ENCODE peak calls at places on chromosomes 11 and 22, in five cellular contexts. L is lower lobe of right lung, O is neural crest cell, R is GM20000, S is OCI-LY7. J is an unnamed sample.

GRCh38 chr11:106974831-106975230 is 43.4 kb downstream of the GUCY1A2 start:
- DNase-seq in R (no peak), L (no peak), O (no peak), S (no peak), J (no peak)

GRCh38 chr22:19149047-19149883 is 827 bp downstream of the GSC2 start:
- DNase-seq in L (no peak), S (no peak), O (no peak), R (peak; percentile 52), J (peak; percentile 82)

GRCh38 chr11:10418950-10419310 is 36.1 kb upstream of the AMPD3 start:
- DNase-seq in R (no peak), O (no peak), L (no peak), S (no peak), J (no peak)

GRCh38 chr22:31509041-31509440 is 12.7 kb downstream of the SFI1 start:
- DNase-seq in O (no peak), L (no peak), S (no peak), R (no peak), J (no peak)

GRCh38 chr11:19079643-19080440 is 19.3 kb upstream of the MRGPRX2 start:
- DNase-seq in O (no peak), S (no peak), R (no peak), L (no peak), J (no peak)

GRCh38 chr11:14972581-14973490 is 685 bp upstream of the CALCA start:
- DNase-seq in R (no peak), S (peak; percentile 6), O (no peak), L (no peak), J (peak; percentile 54)

GRCh38 chr11:65528819-65529350 is 4.0 kb downstream of the SCYL1 start:
- DNase-seq in R (no peak), O (no peak), L (no peak), S (no peak), J (no peak)

GRCh38 chr11:17415523-17416104 is 27.2 kb upstream of the KCNJ11 start:
- DNase-seq in L (peak; percentile 30), S (no peak), R (no peak), O (no peak), J (no peak)

GRCh38 chr22:47249370-47249928 is 487.0 kb downstream of the TBC1D22A start:
- DNase-seq in L (no peak), S (no peak), R (no peak), O (no peak), J (no peak)

GRCh38 chr11:110297726-110298297 is 1.4 kb upstream of the RDX start:
- DNase-seq in L (no peak), S (no peak), O (no peak), R (no peak), J (no peak)

GRCh38 chr11:19398772-19399542 is 158.2 kb upstream of the E2F8 start:
- DNase-seq in O (no peak), S (no peak), R (no peak), L (no peak), J (no peak)

GRCh38 chr22:29043906-29044575 is 17.6 kb downstream of the C22orf31 start:
- DNase-seq in S (no peak), L (no peak), O (no peak), R (no peak), J (no peak)

GRCh38 chr22:21698430-21699329 is 32.9 kb downstream of the PPIL2 start:
- DNase-seq in L (no peak), S (no peak), O (peak; percentile 44), R (no peak), J (no peak)

GRCh38 chr11:1160231-1161101 is 2.7 kb downstream of the MUC5AC start:
- DNase-seq in S (no peak), O (no peak), L (no peak), R (peak; percentile 25), J (no peak)

GRCh38 chr11:35365961-35366360 is 53.4 kb downstream of the SLC1A2 start:
- DNase-seq in O (no peak), R (no peak), L (no peak), S (no peak), J (no peak)

GRCh38 chr11:72048718-72049460 is 31.5 kb downstream of the NUMA1 start:
- DNase-seq in S (no peak), O (no peak), L (no peak), R (no peak), J (no peak)

GRCh38 chr22:24768537-24769374 is 5.8 kb downstream of the PIWIL3 start:
- DNase-seq in R (peak; percentile 44), L (peak; percentile 58), O (peak; percentile 51), S (peak; percentile 50), J (no peak)

GRCh38 chr11:57781529-57781943 is 19.9 kb downstream of the CTNND1 start:
- DNase-seq in L (peak; percentile 83), S (no peak), O (no peak), R (no peak), J (no peak)

GRCh38 chr11:70139785-70140410 is 61.8 kb downstream of the ANO1 start:
- DNase-seq in L (no peak), S (no peak), R (no peak), O (no peak), J (no peak)

GRCh38 chr11:43905788-43906187 is 25.2 kb downstream of the ALKBH3 start:
- DNase-seq in O (no peak), R (no peak), S (no peak), L (no peak), J (no peak)

DNA sequence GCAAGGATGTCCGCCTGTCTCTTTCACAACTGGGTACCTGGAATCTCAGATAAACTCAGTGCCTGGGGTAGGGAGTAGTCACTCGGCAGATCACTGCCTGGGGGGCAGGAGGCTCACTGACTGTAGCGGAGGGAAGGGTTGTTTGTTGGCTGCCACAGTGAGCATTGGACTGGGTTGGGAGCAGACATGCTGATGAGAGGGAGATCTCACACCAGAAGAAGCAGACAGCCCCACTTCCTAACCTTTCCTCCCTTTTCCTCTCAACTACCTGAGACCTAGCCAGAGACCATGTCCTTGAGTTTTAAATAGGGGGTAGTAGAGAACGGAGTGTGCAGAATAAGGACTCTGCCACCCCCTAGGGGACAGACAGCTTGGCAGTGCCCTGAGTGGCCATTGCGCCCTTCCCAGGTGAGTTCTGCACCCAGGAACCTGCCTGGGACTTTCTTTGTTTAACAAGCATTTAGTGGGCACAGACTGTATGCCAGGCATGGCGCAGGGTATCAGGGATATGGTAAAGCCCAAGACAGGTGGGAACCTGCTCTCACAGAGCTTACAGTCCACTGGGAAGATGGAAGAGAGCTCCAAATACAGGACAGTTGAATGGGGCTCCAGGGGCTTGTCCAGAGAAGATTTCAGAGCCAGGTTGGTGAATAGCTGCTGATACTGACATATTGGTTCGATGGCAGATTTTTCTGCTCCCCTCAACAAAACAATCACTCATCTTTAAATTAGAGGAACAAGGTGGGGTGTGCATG is 115.7 kb upstream of the NNMT start:
- DNase-seq in R (no peak), O (no peak), L (peak; percentile 75), S (peak; percentile 74), J (no peak)
- TF ChIP-seq CTCF in R (no peak), O (peak; percentile 33), L (peak; percentile 63), S (peak; percentile 84), J (peak; percentile 77)

GRCh38 chr22:17194213-17194612 is 25.0 kb downstream of the ADA2 start:
- DNase-seq in R (no peak), O (no peak), S (no peak), L (no peak), J (no peak)

GRCh38 chr22:17192186-17192585 is 27.0 kb downstream of the ADA2 start:
- DNase-seq in O (no peak), S (no peak), L (no peak), R (no peak), J (no peak)

GRCh38 chr22:17191163-17191562 is 28.1 kb downstream of the ADA2 start:
- DNase-seq in O (no peak), R (no peak), S (no peak), L (no peak), J (no peak)

DNA sequence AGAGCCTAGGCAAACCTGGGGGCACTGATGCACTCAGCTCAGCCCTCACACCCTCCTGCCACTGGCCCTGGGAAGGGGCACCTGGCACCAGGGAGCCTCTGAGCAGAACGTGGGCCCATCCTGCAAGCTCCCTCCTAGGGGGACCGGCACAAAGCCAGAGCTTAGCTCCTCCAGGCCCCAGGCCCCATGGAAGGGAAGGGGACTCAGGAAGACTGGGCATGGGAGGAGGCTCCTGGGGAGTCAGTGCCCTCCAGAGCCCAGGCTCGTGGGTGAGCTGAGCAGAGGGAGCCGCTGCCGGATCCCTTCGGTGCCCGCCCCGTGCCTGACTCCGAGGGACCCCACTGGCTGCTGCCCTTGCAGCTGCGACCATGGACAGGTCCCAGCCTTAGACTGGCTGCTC is 28.5 kb downstream of the ADA2 start:
- DNase-seq in S (no peak), O (no peak), R (no peak), L (no peak), J (no peak)
- TF ChIP-seq CTCF in S (no peak), O (no peak), R (no peak), L (no peak), J (no peak)

GRCh38 chr22:50483977-50484853 is 2.4 kb upstream of the MIOX start:
- DNase-seq in R (no peak), O (no peak), S (no peak), L (no peak), J (no peak)

GRCh38 chr22:50486561-50487289 is at the start of gene MIOX:
- DNase-seq in L (no peak), O (no peak), S (no peak), R (no peak), J (no peak)

GRCh38 chr22:50487290-50488005 is 789 bp downstream of the MIOX start:
- DNase-seq in O (no peak), L (no peak), R (no peak), S (no peak), J (no peak)

GRCh38 chr22:50483556-50483955 is 2.2 kb downstream of the ADM2 start:
- DNase-seq in R (no peak), L (no peak), O (no peak), S (no peak), J (no peak)

DNA sequence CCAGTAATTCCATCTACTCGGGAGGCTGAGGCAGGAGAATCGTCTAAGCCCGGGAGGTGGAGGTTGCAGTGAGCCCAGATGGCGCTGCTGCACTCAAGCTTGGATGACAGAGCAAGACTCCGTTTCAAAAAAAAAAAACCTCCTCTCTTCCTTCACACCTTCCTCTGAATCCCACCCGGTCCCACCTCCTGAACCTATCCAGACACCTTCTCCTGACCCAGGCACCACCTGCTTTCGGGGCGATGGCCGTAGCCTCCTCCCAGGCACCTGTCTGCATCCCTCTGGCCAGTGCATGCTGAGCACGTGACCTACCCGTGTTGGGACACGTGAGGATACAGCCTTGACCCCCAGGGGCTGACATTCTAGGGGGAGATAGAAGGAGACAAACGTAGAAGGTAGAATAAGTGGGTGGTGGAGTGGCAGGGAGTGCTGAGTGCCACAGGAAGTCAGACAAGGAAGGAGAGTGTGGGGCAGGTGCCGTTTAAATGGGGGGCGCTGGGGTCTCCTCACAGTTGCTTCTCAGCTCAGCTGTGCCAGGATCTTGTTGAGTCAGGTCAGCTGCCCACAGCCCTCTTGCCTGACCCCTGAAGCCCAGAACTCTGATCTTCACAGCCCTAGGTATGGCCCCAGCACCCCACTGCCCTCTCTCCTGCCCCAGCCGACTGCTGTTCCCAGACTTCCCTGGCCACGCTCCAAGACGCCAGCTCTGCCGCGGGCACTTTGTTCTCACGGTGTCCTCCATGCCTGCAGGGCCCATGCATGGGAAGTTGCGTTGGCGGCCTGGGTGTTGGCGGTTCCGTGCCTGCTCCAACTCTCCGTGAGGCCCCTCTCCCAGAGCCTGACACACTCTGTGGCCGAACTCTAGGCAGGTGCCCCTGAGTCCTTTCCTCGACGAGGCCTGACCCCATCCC is 1.2 kb upstream of the MIOX start:
- DNase-seq in O (no peak), S (no peak), R (no peak), L (peak; percentile 67), J (no peak)
- TF ChIP-seq CTCF in O (no peak), S (peak; percentile 46), R (no peak), L (no peak), J (peak; percentile 31)

DNA sequence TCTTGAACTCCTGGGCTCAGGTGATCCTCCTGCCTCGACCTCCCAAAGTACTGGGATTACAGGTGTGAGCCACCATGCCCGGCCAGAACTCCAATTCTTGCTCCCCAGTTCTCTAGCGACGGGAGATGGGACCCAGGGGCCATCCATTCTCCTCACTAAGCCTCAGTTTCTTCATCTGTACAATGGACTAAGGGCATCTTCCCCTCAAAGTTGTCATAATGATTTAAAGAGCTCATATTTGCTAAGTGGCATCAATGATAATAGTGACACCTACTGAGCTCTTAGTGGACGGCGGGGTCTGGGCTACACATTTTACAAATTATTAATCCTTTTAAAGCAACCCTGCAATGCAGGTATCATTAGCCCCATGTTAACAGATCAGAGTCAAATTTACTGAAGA is 34.5 kb downstream of the KIAA0930 start:
- DNase-seq in O (no peak), S (no peak), R (no peak), L (no peak), J (peak; percentile 29)
- TF ChIP-seq CTCF in O (no peak), S (peak; percentile 20), R (no peak), L (no peak), J (peak; percentile 14)